ENCODE peak calls at places on chromosomes 13 and 19, in four cellular contexts. H is stimulated activated CD8-positive, alpha-beta memory T cell treated with anti-CD3 and anti-CD28 coated beads, Interleukin-2, amount 100 ng/mL, for 48 hours; N is NCI-H446; S is lung. U is an unnamed sample.

GRCh38 chr13:85742355-85742754 is 56.9 kb downstream of the SLITRK6 start:
- DNase-seq in H (no peak), N (no peak), S (no peak), U (no peak)

GRCh38 chr19:34972163-34972705 is 8.2 kb upstream of the ZNF792 start:
- DNase-seq in H (no peak), N (no peak), S (no peak), U (no peak)

GRCh38 chr19:30159636-30160035 is 212.5 kb upstream of the ZNF536 start:
- DNase-seq in H (no peak), N (no peak), S (no peak), U (no peak)

GRCh38 chr13:108850706-108851105 is 221.3 kb downstream of the MYO16 start:
- DNase-seq in H (no peak), N (no peak), S (no peak), U (peak)

GRCh38 chr19:2290441-2291184 is 8.6 kb upstream of the PEAK3 start:
- DNase-seq in H (no peak), N (no peak), S (no peak), U (no peak)

GRCh38 chr19:55169136-55169535 is 2.7 kb upstream of the DNAAF3 start:
- DNase-seq in H (no peak), N (no peak), S (no peak), U (no peak)

GRCh38 chr13:79485014-79485441 is 4.1 kb downstream of the NDFIP2 start:
- DNase-seq in H (no peak), N (no peak), S (no peak), U (no peak)

GRCh38 chr13:98839826-98840769 is 87.6 kb upstream of the SLC15A1 start:
- DNase-seq in H (peak), N (no peak), S (peak), U (peak)

GRCh38 chr13:50672025-50672424 is 171.5 kb downstream of the DLEU7 start:
- DNase-seq in H (no peak), N (no peak), S (no peak), U (no peak)

GRCh38 chr13:26538363-26539317 is 18.8 kb upstream of the WASF3 start:
- DNase-seq in H (no peak), N (no peak), S (no peak), U (no peak)

GRCh38 chr19:2286402-2287140 is 4.6 kb upstream of the PEAK3 start:
- DNase-seq in H (no peak), N (no peak), S (no peak), U (no peak)

GRCh38 chr19:13796301-13797057 is 1.2 kb downstream of the ZSWIM4 start:
- DNase-seq in H (no peak), N (no peak), S (peak), U (no peak)

GRCh38 chr19:54063350-54064078 is at the start of gene VSTM1:
- DNase-seq in H (no peak), N (no peak), S (no peak), U (no peak)

GRCh38 chr19:41265376-41266153 is 1.4 kb downstream of the HNRNPUL1 start:
- DNase-seq in H (no peak), N (no peak), S (peak), U (no peak)

GRCh38 chr13:36038785-36039415 is 92.3 kb downstream of the DCLK1 start:
- DNase-seq in H (no peak), N (no peak), S (no peak), U (no peak)

GRCh38 chr13:19781526-19781925 is 1.2 kb downstream of the PSPC1 start:
- DNase-seq in H (no peak), N (no peak), S (no peak), U (no peak)

GRCh38 chr19:46904114-46905060 is 43.6 kb downstream of the ARHGAP35 start:
- DNase-seq in H (no peak), N (no peak), S (no peak), U (peak)

GRCh38 chr13:61275740-61276139 is 139.9 kb downstream of the PCDH20 start:
- DNase-seq in H (no peak), N (no peak), S (no peak), U (no peak)

GRCh38 chr13:106033634-106034033 is 501.8 kb downstream of the EFNB2 start:
- DNase-seq in H (no peak), N (no peak), S (no peak), U (no peak)

GRCh38 chr13:63025741-63026140 is 1610.1 kb upstream of the PCDH20 start:
- DNase-seq in H (no peak), N (no peak), S (no peak), U (no peak)

GRCh38 chr19:35975608-35976214 is 19.3 kb upstream of the SDHAF1 start:
- DNase-seq in H (no peak), N (no peak), S (no peak), U (no peak)

GRCh38 chr19:2164020-2164988 is 571 bp downstream of the DOT1L start:
- DNase-seq in H (no peak), N (no peak), S (no peak), U (peak)

GRCh38 chr13:72463561-72463960 is 263.9 kb downstream of the MZT1 start:
- DNase-seq in H (no peak), N (no peak), S (no peak), U (no peak)

GRCh38 chr13:113670541-113670940 is 3.5 kb downstream of the GRK1 start:
- DNase-seq in H (no peak), N (no peak), S (no peak), U (no peak)

GRCh38 chr13:111021270-111021669 is 93.8 kb upstream of the ARHGEF7 start:
- DNase-seq in H (no peak), N (no peak), S (no peak), U (no peak)

GRCh38 chr13:86765462-86765861 is 905.7 kb upstream of the SLITRK5 start:
- DNase-seq in H (no peak), N (no peak), S (no peak), U (no peak)

GRCh38 chr19:35963514-35963913 is 27.3 kb downstream of the LRFN3 start:
- DNase-seq in H (peak), N (no peak), S (no peak), U (no peak)

GRCh38 chr13:78700121-78700910 is 41.4 kb upstream of the OBI1 start:
- DNase-seq in H (no peak), N (no peak), S (no peak), U (no peak)

GRCh38 chr13:29621841-29622240 is 26.4 kb upstream of the SLC7A1 start:
- DNase-seq in H (no peak), N (no peak), S (no peak), U (no peak)

GRCh38 chr13:42968906-42969305 is 23.1 kb downstream of the EPSTI1 start:
- DNase-seq in H (no peak), N (no peak), S (peak), U (no peak)

GRCh38 chr19:46629546-46630025 is 4.7 kb upstream of the PTGIR start:
- DNase-seq in H (no peak), N (no peak), S (no peak), U (no peak)

GRCh38 chr13:91767681-91768080 is 369.3 kb downstream of the GPC5 start:
- DNase-seq in H (no peak), N (no peak), S (no peak), U (no peak)

GRCh38 chr13:65656740-65657329 is 1573.3 kb downstream of the PCDH9 start:
- DNase-seq in H (no peak), N (no peak), S (no peak), U (peak)

GRCh38 chr19:27774827-27775226 is 1438.1 kb downstream of the UQCRFS1 start:
- DNase-seq in H (peak), N (no peak), S (no peak), U (no peak)

GRCh38 chr19:7868326-7868670 is 5.9 kb downstream of the PRR36 start:
- DNase-seq in H (no peak), N (no peak), S (no peak), U (no peak)

GRCh38 chr13:90238433-90238832 is 1109.1 kb upstream of the MIR17HG start:
- DNase-seq in H (no peak), N (no peak), S (no peak), U (no peak)

GRCh38 chr19:4423727-4424126 is 21.3 kb downstream of the CHAF1A start:
- DNase-seq in H (no peak), N (no peak), S (no peak), U (no peak)

GRCh38 chr13:100848304-100848703 is 173.7 kb upstream of the TMTC4 start:
- DNase-seq in H (no peak), N (no peak), S (no peak), U (no peak)